ENCODE peak calls at places on chromosome 3, in eight cellular contexts. I, E, L, R, F, X, H and M are unnamed samples.
A peak's percentile ranks its signal among the peaks of the same experiment; 100 is the strongest.

GRCh38 chr3:184679056-184679502 is 32.8 kb downstream of the MAGEF1 start:
- DNase-seq in I (no peak), E (no peak), L (no peak), R (no peak), F (no peak), X (no peak), H (peak; percentile 56), M (no peak)

GRCh38 chr3:9669720-9670432 is 20.6 kb downstream of the MTMR14 start:
- DNase-seq in I (no peak), E (peak; percentile 22), L (peak; percentile 58), R (no peak), F (no peak), X (no peak), H (peak; percentile 16), M (no peak)

GRCh38 chr3:21839592-21839991 is 88.6 kb upstream of the ZNF385D start:
- DNase-seq in I (no peak), E (peak; percentile 55), L (peak; percentile 94), R (no peak), F (peak; percentile 68), X (no peak), H (peak; percentile 90), M (no peak)

GRCh38 chr3:156604642-156605144 is 49.8 kb upstream of the SSR3 start:
- DNase-seq in I (no peak), E (no peak), L (no peak), R (no peak), F (no peak), X (no peak), H (no peak), M (no peak)

GRCh38 chr3:57855281-57855680 is 99.2 kb downstream of the SLMAP start:
- DNase-seq in I (no peak), E (no peak), L (peak; percentile 67), R (no peak), F (peak; percentile 22), X (no peak), H (peak; percentile 2), M (no peak)

GRCh38 chr3:176867681-176868663 is 329.3 kb downstream of the TBL1XR1 start:
- DNase-seq in I (no peak), E (no peak), L (no peak), R (peak; percentile 88), F (no peak), X (no peak), H (no peak), M (peak; percentile 80)

GRCh38 chr3:118949113-118949760 is 85.4 kb downstream of the IGSF11 start:
- DNase-seq in I (no peak), E (no peak), L (no peak), R (no peak), F (no peak), X (no peak), H (no peak), M (no peak)

GRCh38 chr3:45896956-45897355 is 10.6 kb downstream of the CCR9 start:
- DNase-seq in I (peak; percentile 53), E (peak; percentile 83), L (peak; percentile 88), R (no peak), F (no peak), X (no peak), H (peak; percentile 12), M (no peak)

GRCh38 chr3:99172736-99173657 is 271.5 kb upstream of the DCBLD2 start:
- DNase-seq in I (peak; percentile 56), E (peak; percentile 80), L (peak; percentile 83), R (peak; percentile 47), F (peak; percentile 25), X (peak; percentile 37), H (peak; percentile 70), M (peak; percentile 3)

GRCh38 chr3:153260681-153261080 is 98.7 kb downstream of the RAP2B start:
- DNase-seq in I (peak; percentile 48), E (no peak), L (no peak), R (no peak), F (no peak), X (no peak), H (no peak), M (no peak)

GRCh38 chr3:71926242-71926560 is 141.3 kb upstream of the PROK2 start:
- DNase-seq in I (no peak), E (peak; percentile 7), L (no peak), R (peak; percentile 82), F (peak; percentile 3), X (no peak), H (no peak), M (peak; percentile 78)

GRCh38 chr3:35680866-35681650 is 41.7 kb downstream of the ARPP21 start:
- DNase-seq in I (no peak), E (no peak), L (no peak), R (no peak), F (no peak), X (no peak), H (no peak), M (no peak)

GRCh38 chr3:16305121-16305541 is 40.1 kb downstream of the OXNAD1 start:
- DNase-seq in I (no peak), E (no peak), L (no peak), R (no peak), F (no peak), X (no peak), H (no peak), M (no peak)

GRCh38 chr3:47954562-47954961 is 61.7 kb downstream of the MAP4 start:
- DNase-seq in I (no peak), E (no peak), L (no peak), R (no peak), F (no peak), X (no peak), H (no peak), M (no peak)

GRCh38 chr3:121648219-121648958 is 12.3 kb downstream of the HCLS1 start:
- DNase-seq in I (no peak), E (no peak), L (no peak), R (no peak), F (no peak), X (peak; percentile 45), H (peak; percentile 56), M (no peak)

GRCh38 chr3:56042326-56042951 is 425.8 kb downstream of the ERC2 start:
- DNase-seq in I (no peak), E (peak; percentile 59), L (peak; percentile 64), R (peak; percentile 13), F (no peak), X (peak; percentile 38), H (peak; percentile 62), M (peak; percentile 28)

GRCh38 chr3:157544501-157545139 is 41.4 kb upstream of the VEPH1 start:
- DNase-seq in I (no peak), E (peak; percentile 83), L (peak; percentile 55), R (no peak), F (no peak), X (no peak), H (peak; percentile 93), M (no peak)

GRCh38 chr3:35772364-35773009 is 133.2 kb downstream of the ARPP21 start:
- DNase-seq in I (no peak), E (no peak), L (no peak), R (no peak), F (no peak), X (peak; percentile 54), H (no peak), M (no peak)

GRCh38 chr3:101966202-101966722 is 116.9 kb downstream of the NFKBIZ start:
- DNase-seq in I (no peak), E (no peak), L (no peak), R (no peak), F (no peak), X (no peak), H (peak; percentile 13), M (no peak)

GRCh38 chr3:195806211-195806915 is 5.4 kb downstream of the MUC4 start:
- DNase-seq in I (no peak), E (no peak), L (peak; percentile 8), R (no peak), F (no peak), X (no peak), H (no peak), M (no peak)

GRCh38 chr3:127467386-127467785 is 123.1 kb downstream of the TPRA1 start:
- DNase-seq in I (no peak), E (no peak), L (no peak), R (no peak), F (no peak), X (no peak), H (no peak), M (no peak)

GRCh38 chr3:188646592-188646991 is 492.6 kb downstream of the LPP start:
- DNase-seq in I (no peak), E (no peak), L (no peak), R (no peak), F (no peak), X (peak; percentile 29), H (peak; percentile 8), M (no peak)

GRCh38 chr3:103158183-103158582 is 723.4 kb downstream of the ZPLD1 start:
- DNase-seq in I (no peak), E (no peak), L (no peak), R (no peak), F (no peak), X (no peak), H (no peak), M (no peak)

GRCh38 chr3:98730338-98730737 is 32.8 kb upstream of the ST3GAL6 start:
- DNase-seq in I (no peak), E (no peak), L (no peak), R (no peak), F (no peak), X (no peak), H (no peak), M (no peak)

GRCh38 chr3:169966951-169967915 is 626 bp downstream of the SEC62 start:
- DNase-seq in I (peak; percentile 48), E (peak; percentile 72), L (peak; percentile 68), R (peak; percentile 65), F (no peak), X (peak; percentile 53), H (peak; percentile 61), M (peak; percentile 29)

GRCh38 chr3:125149462-125149861 is 63.1 kb downstream of the SLC12A8 start:
- DNase-seq in I (no peak), E (no peak), L (no peak), R (no peak), F (no peak), X (no peak), H (no peak), M (no peak)

GRCh38 chr3:139281512-139282196 is 62.2 kb upstream of the MRPS22 start:
- DNase-seq in I (no peak), E (no peak), L (peak; percentile 90), R (peak; percentile 48), F (peak; percentile 38), X (peak; percentile 11), H (peak; percentile 79), M (no peak)